ENCODE peak calls at places on chromosome 17, in six cellular contexts. One of them, this sample, is unnamed. For H3K4me1 and H3K9me3, the result is how much of the 10 kb centered on the place peaks cover.

GRCh38 chr17:77129568-77130301 is 11.0 kb upstream of the SEC14L1 start:
- DNase-seq in A549: no peak
- DNase-seq in naive thymus-derived CD4-positive, alpha-beta T cell: no peak
- DNase-seq in spleen: no peak
- DNase-seq in fibroblast of lung: no peak
- DNase-seq in heart right ventricle: no peak
- DNase-seq in this sample: no peak

GRCh38 chr17:62193297-62193696 is 128.2 kb upstream of the MED13 start:
- DNase-seq in A549: no peak
- DNase-seq in naive thymus-derived CD4-positive, alpha-beta T cell: no peak
- DNase-seq in spleen: no peak
- DNase-seq in fibroblast of lung: no peak
- DNase-seq in heart right ventricle: no peak
- DNase-seq in this sample: no peak

GRCh38 chr17:63512896-63513644 is 10.1 kb upstream of the KCNH6 start:
- DNase-seq in A549: no peak
- DNase-seq in naive thymus-derived CD4-positive, alpha-beta T cell: no peak
- DNase-seq in spleen: no peak
- DNase-seq in fibroblast of lung: no peak
- DNase-seq in heart right ventricle: no peak
- DNase-seq in this sample: no peak

GRCh38 chr17:45296003-45296832 is 20.6 kb downstream of the MAP3K14 start:
- DNase-seq in A549: no peak
- DNase-seq in naive thymus-derived CD4-positive, alpha-beta T cell: no peak
- DNase-seq in spleen: peak
- DNase-seq in fibroblast of lung: no peak
- DNase-seq in heart right ventricle: no peak
- DNase-seq in this sample: no peak

GRCh38 chr17:76820523-76820922 is 47.7 kb upstream of the MGAT5B start:
- DNase-seq in A549: no peak
- DNase-seq in naive thymus-derived CD4-positive, alpha-beta T cell: no peak
- DNase-seq in spleen: no peak
- DNase-seq in fibroblast of lung: no peak
- DNase-seq in heart right ventricle: no peak
- DNase-seq in this sample: no peak

GRCh38 chr17:82112181-82112865 is 14.3 kb upstream of the FASN start:
- DNase-seq in A549: no peak
- DNase-seq in naive thymus-derived CD4-positive, alpha-beta T cell: no peak
- DNase-seq in spleen: no peak
- DNase-seq in fibroblast of lung: no peak
- DNase-seq in heart right ventricle: no peak
- DNase-seq in this sample: no peak

GRCh38 chr17:74542727-74543383 is 3.1 kb downstream of the CD300C start:
- DNase-seq in A549: no peak
- DNase-seq in naive thymus-derived CD4-positive, alpha-beta T cell: no peak
- DNase-seq in spleen: no peak
- DNase-seq in fibroblast of lung: no peak
- DNase-seq in heart right ventricle: no peak
- DNase-seq in this sample: no peak

GRCh38 chr17:9522074-9522473 is 53.5 kb downstream of the STX8 start:
- DNase-seq in A549: peak
- DNase-seq in naive thymus-derived CD4-positive, alpha-beta T cell: no peak
- DNase-seq in spleen: no peak
- DNase-seq in fibroblast of lung: peak
- DNase-seq in heart right ventricle: no peak
- DNase-seq in this sample: no peak

GRCh38 chr17:52106070-52106469 is 52.4 kb downstream of the CA10 start:
- DNase-seq in A549: no peak
- DNase-seq in naive thymus-derived CD4-positive, alpha-beta T cell: no peak
- DNase-seq in spleen: no peak
- DNase-seq in fibroblast of lung: no peak
- DNase-seq in heart right ventricle: no peak
- DNase-seq in this sample: no peak

GRCh38 chr17:81510798-81511549 is 1.6 kb downstream of the ACTG1 start:
- DNase-seq in A549: peak
- DNase-seq in naive thymus-derived CD4-positive, alpha-beta T cell: peak
- DNase-seq in spleen: peak
- DNase-seq in fibroblast of lung: no peak
- DNase-seq in heart right ventricle: no peak
- DNase-seq in this sample: peak

GRCh38 chr17:33288954-33289353 is 4.1 kb downstream of the ASIC2 start:
- DNase-seq in A549: no peak
- DNase-seq in naive thymus-derived CD4-positive, alpha-beta T cell: no peak
- DNase-seq in spleen: no peak
- DNase-seq in fibroblast of lung: no peak
- DNase-seq in heart right ventricle: no peak
- DNase-seq in this sample: no peak

GRCh38 chr17:66652840-66653507 is 181.9 kb upstream of the CACNG5 start:
- DNase-seq in A549: no peak
- DNase-seq in naive thymus-derived CD4-positive, alpha-beta T cell: no peak
- DNase-seq in spleen: no peak
- DNase-seq in fibroblast of lung: peak
- DNase-seq in heart right ventricle: no peak
- DNase-seq in this sample: no peak

GRCh38 chr17:32689348-32689747 is 187.6 kb downstream of the MYO1D start:
- DNase-seq in A549: no peak
- DNase-seq in naive thymus-derived CD4-positive, alpha-beta T cell: no peak
- DNase-seq in spleen: no peak
- DNase-seq in fibroblast of lung: no peak
- DNase-seq in heart right ventricle: no peak
- DNase-seq in this sample: no peak

GRCh38 chr17:76441681-76442340 is 11.1 kb downstream of the UBE2O start:
- DNase-seq in A549: no peak
- DNase-seq in naive thymus-derived CD4-positive, alpha-beta T cell: no peak
- DNase-seq in spleen: no peak
- DNase-seq in fibroblast of lung: no peak
- DNase-seq in heart right ventricle: no peak
- DNase-seq in this sample: no peak

GRCh38 chr17:156094-156621 is 18.8 kb downstream of the SCGB1C2 start:
- DNase-seq in A549: no peak
- DNase-seq in naive thymus-derived CD4-positive, alpha-beta T cell: no peak
- DNase-seq in spleen: no peak
- DNase-seq in fibroblast of lung: no peak
- DNase-seq in heart right ventricle: no peak
- DNase-seq in this sample: no peak

GRCh38 chr17:59754547-59754946 is 47.1 kb downstream of the VMP1 start:
- DNase-seq in A549: peak
- DNase-seq in naive thymus-derived CD4-positive, alpha-beta T cell: no peak
- DNase-seq in spleen: no peak
- DNase-seq in fibroblast of lung: peak
- DNase-seq in heart right ventricle: no peak
- DNase-seq in this sample: peak

GRCh38 chr17:3596804-3597464 is 12.3 kb downstream of the TRPV1 start:
- DNase-seq in A549: no peak
- DNase-seq in naive thymus-derived CD4-positive, alpha-beta T cell: no peak
- DNase-seq in spleen: no peak
- DNase-seq in fibroblast of lung: no peak
- DNase-seq in heart right ventricle: no peak
- DNase-seq in this sample: no peak

GRCh38 chr17:7843536-7844291 is 9.7 kb downstream of the KDM6B start:
- DNase-seq in A549: peak
- DNase-seq in naive thymus-derived CD4-positive, alpha-beta T cell: peak
- DNase-seq in spleen: peak
- DNase-seq in fibroblast of lung: peak
- DNase-seq in heart right ventricle: peak
- DNase-seq in this sample: peak

GRCh38 chr17:74354123-74354522 is 7.5 kb downstream of the BTBD17 start:
- DNase-seq in A549: peak
- DNase-seq in naive thymus-derived CD4-positive, alpha-beta T cell: no peak
- DNase-seq in spleen: peak
- DNase-seq in fibroblast of lung: no peak
- DNase-seq in heart right ventricle: peak
- DNase-seq in this sample: no peak

GRCh38 chr17:15510361-15510760 is 42.9 kb upstream of the CDRT4 start:
- DNase-seq in A549: peak
- DNase-seq in naive thymus-derived CD4-positive, alpha-beta T cell: no peak
- DNase-seq in spleen: no peak
- DNase-seq in fibroblast of lung: peak
- DNase-seq in heart right ventricle: no peak
- DNase-seq in this sample: no peak

GRCh38 chr17:21352221-21352980 is 23.8 kb upstream of the KCNJ12 start:
- DNase-seq in A549: no peak
- DNase-seq in naive thymus-derived CD4-positive, alpha-beta T cell: no peak
- DNase-seq in spleen: peak
- DNase-seq in fibroblast of lung: no peak
- DNase-seq in heart right ventricle: no peak
- DNase-seq in this sample: peak

GRCh38 chr17:751269-752001 is 629 bp downstream of the GEMIN4 start:
- DNase-seq in A549: peak
- DNase-seq in naive thymus-derived CD4-positive, alpha-beta T cell: no peak
- DNase-seq in spleen: no peak
- DNase-seq in fibroblast of lung: peak
- DNase-seq in heart right ventricle: no peak
- DNase-seq in this sample: no peak

GRCh38 chr17:30816165-30816564 is 8.3 kb downstream of the CRLF3 start:
- DNase-seq in A549: no peak
- DNase-seq in naive thymus-derived CD4-positive, alpha-beta T cell: no peak
- DNase-seq in spleen: no peak
- DNase-seq in fibroblast of lung: no peak
- DNase-seq in heart right ventricle: no peak
- DNase-seq in this sample: no peak

GRCh38 chr17:74287203-74287602 is 13.2 kb downstream of the DNAI2 start:
- DNase-seq in A549: no peak
- DNase-seq in naive thymus-derived CD4-positive, alpha-beta T cell: no peak
- DNase-seq in spleen: no peak
- DNase-seq in fibroblast of lung: no peak
- DNase-seq in heart right ventricle: no peak
- DNase-seq in this sample: no peak

GRCh38 chr17:37672545-37673078 is 29.4 kb upstream of the DDX52 start:
- DNase-seq in A549: no peak
- DNase-seq in naive thymus-derived CD4-positive, alpha-beta T cell: no peak
- DNase-seq in spleen: no peak
- DNase-seq in fibroblast of lung: no peak
- DNase-seq in heart right ventricle: no peak
- DNase-seq in this sample: no peak
- H3K27ac ChIP-seq in A549: peak
- H3K27ac ChIP-seq in naive thymus-derived CD4-positive, alpha-beta T cell: no peak
- H3K27ac ChIP-seq in spleen: no peak
- H3K27ac ChIP-seq in fibroblast of lung: peak
- H3K27ac ChIP-seq in heart right ventricle: no peak
- H3K27ac ChIP-seq in this sample: peak

DNA sequence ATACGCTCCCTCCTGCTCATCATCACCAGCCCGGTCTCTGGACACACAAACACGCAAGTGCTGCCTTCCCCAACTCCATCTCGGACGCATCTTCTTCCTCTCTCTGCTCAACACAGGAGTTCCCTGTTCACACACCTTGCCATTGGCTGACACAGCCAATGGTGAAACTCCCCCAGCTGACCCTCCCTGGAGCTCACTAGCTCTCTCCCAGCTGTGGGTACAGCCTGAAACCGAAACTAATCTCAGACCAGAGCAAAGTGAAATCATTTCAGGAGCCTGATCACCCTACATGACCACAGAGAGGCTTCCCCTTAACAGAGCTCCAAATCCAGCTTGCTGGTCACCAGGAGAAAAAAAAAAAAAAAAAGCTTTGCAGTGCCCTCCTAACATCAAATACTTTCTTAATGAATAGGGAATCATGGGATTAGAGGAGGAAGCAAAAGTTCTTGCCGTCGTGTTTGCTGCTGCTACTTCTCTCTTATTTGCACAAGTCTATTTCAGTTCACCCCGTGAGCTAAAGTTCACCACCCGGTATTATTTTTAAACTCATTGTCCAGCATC is 8.3 kb downstream of the CUEDC1 start:
- DNase-seq in A549: peak
- DNase-seq in naive thymus-derived CD4-positive, alpha-beta T cell: peak
- DNase-seq in spleen: peak
- DNase-seq in fibroblast of lung: peak
- DNase-seq in heart right ventricle: peak
- DNase-seq in this sample: no peak
- H3K4me1 ChIP-seq in A549: half or more
- H3K4me1 ChIP-seq in naive thymus-derived CD4-positive, alpha-beta T cell: under half
- H3K4me1 ChIP-seq in spleen: half or more
- H3K4me1 ChIP-seq in fibroblast of lung: under half
- H3K4me1 ChIP-seq in heart right ventricle: half or more
- H3K4me1 ChIP-seq in this sample: half or more

GRCh38 chr17:18379246-18380146 is 1.9 kb downstream of the EVPLL start:
- DNase-seq in A549: no peak
- DNase-seq in naive thymus-derived CD4-positive, alpha-beta T cell: no peak
- DNase-seq in spleen: peak
- DNase-seq in fibroblast of lung: no peak
- DNase-seq in heart right ventricle: no peak
- DNase-seq in this sample: no peak

GRCh38 chr17:18380471-18381157 is 3.0 kb downstream of the EVPLL start:
- DNase-seq in A549: no peak
- DNase-seq in naive thymus-derived CD4-positive, alpha-beta T cell: no peak
- DNase-seq in spleen: peak
- DNase-seq in fibroblast of lung: no peak
- DNase-seq in heart right ventricle: no peak
- DNase-seq in this sample: no peak

GRCh38 chr17:18381158-18381952 is 3.8 kb downstream of the EVPLL start:
- DNase-seq in A549: no peak
- DNase-seq in naive thymus-derived CD4-positive, alpha-beta T cell: no peak
- DNase-seq in spleen: peak
- DNase-seq in fibroblast of lung: no peak
- DNase-seq in heart right ventricle: no peak
- DNase-seq in this sample: no peak

GRCh38 chr17:18381953-18382245 is 4.3 kb downstream of the EVPLL start:
- DNase-seq in A549: no peak
- DNase-seq in naive thymus-derived CD4-positive, alpha-beta T cell: no peak
- DNase-seq in spleen: no peak
- DNase-seq in fibroblast of lung: no peak
- DNase-seq in heart right ventricle: no peak
- DNase-seq in this sample: no peak

GRCh38 chr17:18382441-18383078 is 5.0 kb downstream of the EVPLL start:
- DNase-seq in A549: no peak
- DNase-seq in naive thymus-derived CD4-positive, alpha-beta T cell: no peak
- DNase-seq in spleen: peak
- DNase-seq in fibroblast of lung: no peak
- DNase-seq in heart right ventricle: no peak
- DNase-seq in this sample: no peak
- H3K9me3 ChIP-seq in A549: under half
- H3K9me3 ChIP-seq in naive thymus-derived CD4-positive, alpha-beta T cell: under half
- H3K9me3 ChIP-seq in spleen: under half
- H3K9me3 ChIP-seq in fibroblast of lung: under half
- H3K9me3 ChIP-seq in heart right ventricle: under half
- H3K9me3 ChIP-seq in this sample: under half

DNA sequence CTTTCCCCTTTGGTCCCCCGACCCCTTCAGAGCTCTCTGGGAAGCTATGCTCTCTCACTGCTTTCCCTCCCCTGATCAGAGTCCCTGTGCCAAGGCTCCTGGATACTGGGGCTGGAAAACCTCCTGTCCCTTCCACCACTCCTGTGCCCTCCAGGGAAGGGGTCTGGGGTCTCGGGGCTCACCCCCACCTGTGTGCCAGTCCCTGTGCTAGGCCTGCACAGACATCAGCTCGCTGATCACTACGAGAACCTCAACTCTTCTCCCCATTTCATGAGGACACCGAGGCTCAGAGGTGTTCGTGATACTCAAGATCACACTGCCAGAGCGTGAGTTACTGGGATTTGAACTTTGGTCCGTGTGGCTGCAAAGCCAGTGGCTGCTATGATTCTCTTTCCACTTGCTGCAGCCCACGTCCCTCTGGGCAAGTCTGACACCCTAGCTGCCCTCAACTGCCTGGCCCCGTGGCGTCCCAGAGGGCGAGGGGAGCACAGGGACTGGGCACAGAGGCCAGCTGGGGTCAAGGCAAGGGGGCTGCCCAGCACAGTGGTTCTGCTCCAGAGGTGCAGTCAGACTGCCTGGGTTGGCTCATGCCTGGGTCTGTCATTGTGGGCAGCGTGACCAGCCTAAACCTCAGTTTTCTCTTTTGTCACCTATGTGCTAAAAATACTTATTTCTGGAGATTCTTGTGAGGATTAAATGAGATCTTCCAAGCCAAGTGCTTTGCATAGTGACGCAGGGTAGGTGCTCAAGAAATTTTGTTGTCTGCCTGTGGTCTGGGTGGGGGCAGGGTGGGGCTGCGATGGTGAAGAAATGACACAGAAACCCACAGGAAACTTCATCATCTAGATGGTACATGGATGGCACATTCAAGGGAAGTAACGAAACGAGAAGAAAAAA is 43.9 kb upstream of the TOB1 start:
- DNase-seq in A549: no peak
- DNase-seq in naive thymus-derived CD4-positive, alpha-beta T cell: peak
- DNase-seq in spleen: no peak
- DNase-seq in fibroblast of lung: no peak
- DNase-seq in heart right ventricle: no peak
- DNase-seq in this sample: no peak
- H3K27ac ChIP-seq in A549: peak
- H3K27ac ChIP-seq in naive thymus-derived CD4-positive, alpha-beta T cell: peak
- H3K27ac ChIP-seq in spleen: peak
- H3K27ac ChIP-seq in fibroblast of lung: no peak
- H3K27ac ChIP-seq in heart right ventricle: peak
- H3K27ac ChIP-seq in this sample: no peak